ENCODE peak calls at places on chromosomes 13 and 19, in ten cellular contexts. One of them, this sample, is unnamed.

GRCh38 chr13:27559714-27560113 is 60.6 kb downstream of the LNX2 start:
- DNase-seq in amygdala: no peak
- DNase-seq in stimulated activated CD8-positive, alpha-beta memory T cell treated with anti-CD3 and anti-CD28 coated beads, Interleukin-2, amount 100 ng/mL, for 48 hours: no peak
- DNase-seq in GM12865: no peak
- DNase-seq in left kidney: no peak
- DNase-seq in foreskin fibroblast: no peak
- DNase-seq in HFFc6: no peak
- DNase-seq in GM23338: no peak
- DNase-seq in iris pigment epithelial cell: no peak
- DNase-seq in endothelial cell of umbilical vein: no peak
- DNase-seq in this sample: no peak

GRCh38 chr19:12656899-12657571 is 9.5 kb downstream of the MAN2B1 start:
- DNase-seq in GM12865: no peak
- DNase-seq in amygdala: no peak
- DNase-seq in endothelial cell of umbilical vein: no peak
- DNase-seq in iris pigment epithelial cell: no peak
- DNase-seq in GM23338: peak
- DNase-seq in foreskin fibroblast: no peak
- DNase-seq in HFFc6: no peak
- DNase-seq in stimulated activated CD8-positive, alpha-beta memory T cell treated with anti-CD3 and anti-CD28 coated beads, Interleukin-2, amount 100 ng/mL, for 48 hours: peak
- DNase-seq in left kidney: peak
- DNase-seq in this sample: no peak

GRCh38 chr19:55812449-55812848 is 19.4 kb downstream of the NLRP11 start:
- DNase-seq in stimulated activated CD8-positive, alpha-beta memory T cell treated with anti-CD3 and anti-CD28 coated beads, Interleukin-2, amount 100 ng/mL, for 48 hours: no peak
- DNase-seq in iris pigment epithelial cell: no peak
- DNase-seq in endothelial cell of umbilical vein: no peak
- DNase-seq in amygdala: no peak
- DNase-seq in GM23338: no peak
- DNase-seq in HFFc6: no peak
- DNase-seq in GM12865: no peak
- DNase-seq in foreskin fibroblast: no peak
- DNase-seq in left kidney: no peak
- DNase-seq in this sample: no peak

GRCh38 chr13:109628251-109628699 is 158.1 kb downstream of the IRS2 start:
- DNase-seq in endothelial cell of umbilical vein: no peak
- DNase-seq in iris pigment epithelial cell: peak
- DNase-seq in left kidney: no peak
- DNase-seq in stimulated activated CD8-positive, alpha-beta memory T cell treated with anti-CD3 and anti-CD28 coated beads, Interleukin-2, amount 100 ng/mL, for 48 hours: no peak
- DNase-seq in GM23338: no peak
- DNase-seq in HFFc6: peak
- DNase-seq in GM12865: no peak
- DNase-seq in foreskin fibroblast: peak
- DNase-seq in amygdala: no peak
- DNase-seq in this sample: no peak

GRCh38 chr13:79678100-79678499 is 197.1 kb downstream of the NDFIP2 start:
- DNase-seq in endothelial cell of umbilical vein: no peak
- DNase-seq in GM12865: no peak
- DNase-seq in HFFc6: peak
- DNase-seq in stimulated activated CD8-positive, alpha-beta memory T cell treated with anti-CD3 and anti-CD28 coated beads, Interleukin-2, amount 100 ng/mL, for 48 hours: no peak
- DNase-seq in amygdala: no peak
- DNase-seq in left kidney: no peak
- DNase-seq in GM23338: no peak
- DNase-seq in foreskin fibroblast: peak
- DNase-seq in iris pigment epithelial cell: peak
- DNase-seq in this sample: no peak

GRCh38 chr13:113405481-113406300 is 41.8 kb upstream of the GRTP1 start:
- DNase-seq in foreskin fibroblast: no peak
- DNase-seq in endothelial cell of umbilical vein: no peak
- DNase-seq in GM23338: no peak
- DNase-seq in stimulated activated CD8-positive, alpha-beta memory T cell treated with anti-CD3 and anti-CD28 coated beads, Interleukin-2, amount 100 ng/mL, for 48 hours: no peak
- DNase-seq in HFFc6: no peak
- DNase-seq in GM12865: no peak
- DNase-seq in amygdala: no peak
- DNase-seq in left kidney: no peak
- DNase-seq in iris pigment epithelial cell: no peak
- DNase-seq in this sample: no peak

GRCh38 chr13:33139186-33139585 is 123.0 kb downstream of the KL start:
- DNase-seq in stimulated activated CD8-positive, alpha-beta memory T cell treated with anti-CD3 and anti-CD28 coated beads, Interleukin-2, amount 100 ng/mL, for 48 hours: no peak
- DNase-seq in iris pigment epithelial cell: no peak
- DNase-seq in GM23338: no peak
- DNase-seq in HFFc6: no peak
- DNase-seq in amygdala: no peak
- DNase-seq in left kidney: no peak
- DNase-seq in endothelial cell of umbilical vein: no peak
- DNase-seq in GM12865: no peak
- DNase-seq in foreskin fibroblast: no peak
- DNase-seq in this sample: no peak

GRCh38 chr13:110554227-110554836 is 7.2 kb downstream of the RAB20 start:
- DNase-seq in GM23338: no peak
- DNase-seq in HFFc6: no peak
- DNase-seq in endothelial cell of umbilical vein: no peak
- DNase-seq in GM12865: no peak
- DNase-seq in left kidney: no peak
- DNase-seq in stimulated activated CD8-positive, alpha-beta memory T cell treated with anti-CD3 and anti-CD28 coated beads, Interleukin-2, amount 100 ng/mL, for 48 hours: no peak
- DNase-seq in amygdala: no peak
- DNase-seq in iris pigment epithelial cell: no peak
- DNase-seq in foreskin fibroblast: no peak
- DNase-seq in this sample: no peak

GRCh38 chr19:40424637-40425449 is 949 bp downstream of the SERTAD1 start:
- DNase-seq in foreskin fibroblast: peak
- DNase-seq in GM23338: peak
- DNase-seq in stimulated activated CD8-positive, alpha-beta memory T cell treated with anti-CD3 and anti-CD28 coated beads, Interleukin-2, amount 100 ng/mL, for 48 hours: no peak
- DNase-seq in endothelial cell of umbilical vein: peak
- DNase-seq in amygdala: no peak
- DNase-seq in GM12865: peak
- DNase-seq in iris pigment epithelial cell: peak
- DNase-seq in HFFc6: no peak
- DNase-seq in left kidney: peak
- DNase-seq in this sample: no peak

GRCh38 chr13:106499905-106500304 is 35.6 kb downstream of the EFNB2 start:
- DNase-seq in HFFc6: no peak
- DNase-seq in left kidney: no peak
- DNase-seq in foreskin fibroblast: peak
- DNase-seq in stimulated activated CD8-positive, alpha-beta memory T cell treated with anti-CD3 and anti-CD28 coated beads, Interleukin-2, amount 100 ng/mL, for 48 hours: no peak
- DNase-seq in endothelial cell of umbilical vein: no peak
- DNase-seq in GM12865: peak
- DNase-seq in amygdala: no peak
- DNase-seq in iris pigment epithelial cell: peak
- DNase-seq in GM23338: no peak
- DNase-seq in this sample: peak

GRCh38 chr19:40419066-40419612 is 6.0 kb upstream of the PRX start:
- DNase-seq in left kidney: no peak
- DNase-seq in endothelial cell of umbilical vein: no peak
- DNase-seq in GM12865: peak
- DNase-seq in HFFc6: no peak
- DNase-seq in iris pigment epithelial cell: no peak
- DNase-seq in stimulated activated CD8-positive, alpha-beta memory T cell treated with anti-CD3 and anti-CD28 coated beads, Interleukin-2, amount 100 ng/mL, for 48 hours: no peak
- DNase-seq in GM23338: no peak
- DNase-seq in foreskin fibroblast: no peak
- DNase-seq in amygdala: no peak
- DNase-seq in this sample: no peak

GRCh38 chr13:84433024-84433423 is 550.8 kb upstream of the SLITRK1 start:
- DNase-seq in stimulated activated CD8-positive, alpha-beta memory T cell treated with anti-CD3 and anti-CD28 coated beads, Interleukin-2, amount 100 ng/mL, for 48 hours: no peak
- DNase-seq in GM12865: no peak
- DNase-seq in amygdala: no peak
- DNase-seq in left kidney: no peak
- DNase-seq in iris pigment epithelial cell: peak
- DNase-seq in HFFc6: peak
- DNase-seq in GM23338: no peak
- DNase-seq in endothelial cell of umbilical vein: no peak
- DNase-seq in foreskin fibroblast: peak
- DNase-seq in this sample: no peak

GRCh38 chr19:46616631-46617322 is 8.1 kb downstream of the PTGIR start:
- DNase-seq in left kidney: peak
- DNase-seq in stimulated activated CD8-positive, alpha-beta memory T cell treated with anti-CD3 and anti-CD28 coated beads, Interleukin-2, amount 100 ng/mL, for 48 hours: no peak
- DNase-seq in amygdala: no peak
- DNase-seq in GM23338: peak
- DNase-seq in GM12865: peak
- DNase-seq in endothelial cell of umbilical vein: peak
- DNase-seq in foreskin fibroblast: peak
- DNase-seq in HFFc6: peak
- DNase-seq in iris pigment epithelial cell: peak
- DNase-seq in this sample: no peak

GRCh38 chr13:111429064-111429558 is 108.7 kb downstream of the TEX29 start:
- DNase-seq in iris pigment epithelial cell: peak
- DNase-seq in HFFc6: peak
- DNase-seq in foreskin fibroblast: peak
- DNase-seq in stimulated activated CD8-positive, alpha-beta memory T cell treated with anti-CD3 and anti-CD28 coated beads, Interleukin-2, amount 100 ng/mL, for 48 hours: peak
- DNase-seq in endothelial cell of umbilical vein: peak
- DNase-seq in GM12865: peak
- DNase-seq in amygdala: no peak
- DNase-seq in left kidney: peak
- DNase-seq in GM23338: peak
- DNase-seq in this sample: peak

GRCh38 chr13:73421310-73421912 is 362.6 kb downstream of the KLF5 start:
- DNase-seq in HFFc6: peak
- DNase-seq in endothelial cell of umbilical vein: no peak
- DNase-seq in foreskin fibroblast: no peak
- DNase-seq in iris pigment epithelial cell: peak
- DNase-seq in amygdala: no peak
- DNase-seq in stimulated activated CD8-positive, alpha-beta memory T cell treated with anti-CD3 and anti-CD28 coated beads, Interleukin-2, amount 100 ng/mL, for 48 hours: peak
- DNase-seq in GM12865: no peak
- DNase-seq in left kidney: no peak
- DNase-seq in GM23338: no peak
- DNase-seq in this sample: no peak

GRCh38 chr13:78137404-78138142 is 218.9 kb upstream of the EDNRB start:
- DNase-seq in stimulated activated CD8-positive, alpha-beta memory T cell treated with anti-CD3 and anti-CD28 coated beads, Interleukin-2, amount 100 ng/mL, for 48 hours: no peak
- DNase-seq in GM23338: peak
- DNase-seq in HFFc6: peak
- DNase-seq in amygdala: no peak
- DNase-seq in GM12865: peak
- DNase-seq in endothelial cell of umbilical vein: peak
- DNase-seq in foreskin fibroblast: peak
- DNase-seq in iris pigment epithelial cell: peak
- DNase-seq in left kidney: peak
- DNase-seq in this sample: no peak